ENCODE peak calls at places on chromosomes 3 and 15, in six cellular contexts. D, O, W, G, B and N are unnamed samples.

GRCh38 chr3:30188713-30189112 is 417.7 kb upstream of the TGFBR2 start:
- DNase-seq in D (peak; percentile 48), O (no peak), W (no peak), G (no peak), B (no peak), N (no peak)

GRCh38 chr3:10373686-10374261 is 52.9 kb upstream of the SEC13 start:
- DNase-seq in D (peak; percentile 70), O (peak; percentile 63), W (no peak), G (no peak), B (no peak), N (no peak)

GRCh38 chr3:12943124-12944021 is 102.0 kb upstream of the RPL32 start:
- DNase-seq in D (no peak), O (no peak), W (no peak), G (no peak), B (no peak), N (no peak)

GRCh38 chr3:10357592-10358308 is 36.8 kb upstream of the SEC13 start:
- DNase-seq in D (peak; percentile 88), O (peak; percentile 94), W (no peak), G (no peak), B (no peak), N (no peak)

GRCh38 chr3:119664370-119664769 is 4.0 kb upstream of the POPDC2 start:
- DNase-seq in D (no peak), O (no peak), W (no peak), G (no peak), B (no peak), N (no peak)

GRCh38 chr15:31975446-31976229 is 54.7 kb upstream of the CHRNA7 start:
- DNase-seq in D (no peak), O (no peak), W (peak; percentile 31), G (peak; percentile 62), B (no peak), N (peak; percentile 60)

GRCh38 chr3:118960876-118961275 is 73.8 kb downstream of the IGSF11 start:
- DNase-seq in D (peak; percentile 5), O (no peak), W (no peak), G (no peak), B (no peak), N (no peak)

GRCh38 chr3:158160958-158161357 is 51.1 kb downstream of the RSRC1 start:
- DNase-seq in D (peak; percentile 77), O (peak; percentile 73), W (no peak), G (no peak), B (no peak), N (no peak)

GRCh38 chr15:57019496-57020160 is 101.2 kb downstream of the TCF12 start:
- DNase-seq in D (peak; percentile 33), O (no peak), W (no peak), G (no peak), B (no peak), N (no peak)

GRCh38 chr3:133303430-133303829 is 96.4 kb upstream of the BFSP2 start:
- DNase-seq in D (peak; percentile 33), O (no peak), W (no peak), G (no peak), B (no peak), N (no peak)

GRCh38 chr15:96353931-96354730 is 23.6 kb downstream of the NR2F2 start:
- DNase-seq in D (peak; percentile 67), O (peak; percentile 76), W (no peak), G (peak; percentile 54), B (no peak), N (no peak)

GRCh38 chr3:71964170-71964569 is 179.2 kb upstream of the PROK2 start:
- DNase-seq in D (no peak), O (no peak), W (no peak), G (no peak), B (no peak), N (no peak)

GRCh38 chr3:115500795-115501194 is 122.5 kb upstream of the GAP43 start:
- DNase-seq in D (no peak), O (no peak), W (no peak), G (no peak), B (no peak), N (no peak)

GRCh38 chr3:115498898-115499297 is 124.4 kb upstream of the GAP43 start:
- DNase-seq in D (no peak), O (no peak), W (peak; percentile 41), G (peak; percentile 76), B (no peak), N (no peak)

GRCh38 chr3:115498421-115498820 is 124.9 kb upstream of the GAP43 start:
- DNase-seq in D (no peak), O (no peak), W (no peak), G (no peak), B (no peak), N (no peak)

GRCh38 chr3:115494826-115495225 is 128.5 kb upstream of the GAP43 start:
- DNase-seq in D (no peak), O (no peak), W (no peak), G (no peak), B (no peak), N (no peak)
- H3K9me3 ChIP-seq in D (no peaks in the 10 kb centered on the region), O (peaks cover 6% of the 10 kb centered on the region), W (no peaks in the 10 kb centered on the region), G (no peaks in the 10 kb centered on the region), B (no peaks in the 10 kb centered on the region), N (no peaks in the 10 kb centered on the region)

DNA sequence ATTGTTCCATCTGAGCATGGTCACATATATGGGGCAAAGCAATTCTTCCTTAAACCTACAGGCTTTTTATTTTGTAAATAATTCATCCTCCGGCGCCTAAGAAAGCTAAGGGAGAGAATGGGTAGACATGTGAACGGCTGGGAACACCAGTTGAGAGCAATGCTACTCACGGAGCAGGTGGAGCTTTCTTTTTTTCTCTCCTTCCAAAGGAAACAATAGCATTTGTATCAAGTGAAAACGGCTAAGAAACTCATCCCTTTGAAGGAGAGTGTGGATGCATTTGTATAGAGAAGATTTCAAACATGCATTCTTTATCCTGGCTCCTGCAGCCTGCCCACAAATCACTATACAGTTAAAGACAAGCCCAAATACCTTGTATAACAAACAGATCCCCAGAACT is 637.8 kb downstream of the MAGI1 start:
- DNase-seq in D (no peak), O (no peak), W (no peak), G (no peak), B (no peak), N (no peak)
- H3K27ac ChIP-seq in D (no peak overlapping the region), O (no peak overlapping the region), W (no peak overlapping the region), G (no peak overlapping the region), B (no peak overlapping the region), N (no peak overlapping the region)

GRCh38 chr3:187139895-187140253 is 578 bp upstream of the RPL39L start:
- DNase-seq in D (no peak), O (no peak), W (no peak), G (no peak), B (peak; percentile 5), N (no peak)
- H3K9me3 ChIP-seq in D (no peaks in the 10 kb centered on the region), O (no peaks in the 10 kb centered on the region), W (no peaks in the 10 kb centered on the region), G (no peaks in the 10 kb centered on the region), B (peaks cover 3% of the 10 kb centered on the region), N (no peaks in the 10 kb centered on the region)

DNA sequence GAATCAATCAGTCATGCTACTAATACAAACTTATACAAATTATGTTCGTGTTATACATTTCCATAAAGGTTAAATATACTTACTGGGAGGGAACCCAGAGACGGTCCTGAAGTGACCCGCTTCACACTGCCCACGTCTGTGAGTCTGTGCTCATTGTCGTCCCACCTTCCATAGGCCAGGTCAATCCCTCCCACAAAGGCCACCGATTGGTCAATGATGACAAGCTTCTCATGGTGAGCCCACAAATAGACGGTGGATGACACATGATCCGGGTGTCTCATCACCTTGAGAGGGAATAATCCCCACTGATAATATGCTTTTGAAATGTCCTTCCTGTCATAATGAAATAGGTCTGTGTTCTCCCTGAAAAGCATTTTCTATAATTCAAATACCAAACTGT is 121.7 kb downstream of the PLD1 start:
- DNase-seq in D (no peak), O (no peak), W (no peak), G (no peak), B (no peak), N (no peak)
- H3K27ac ChIP-seq in D (no peak overlapping the region), O (no peak overlapping the region), W (no peak overlapping the region), G (no peak overlapping the region), B (no peak overlapping the region), N (no peak overlapping the region)

GRCh38 chr3:44596631-44597030 is 11.9 kb downstream of the ZNF660 start:
- DNase-seq in D (no peak), O (peak; percentile 60), W (no peak), G (no peak), B (no peak), N (no peak)
- H3K9me3 ChIP-seq in D (no peaks in the 10 kb centered on the region), O (peaks cover 62% of the 10 kb centered on the region), W (no peaks in the 10 kb centered on the region), G (no peaks in the 10 kb centered on the region), B (peaks cover 12% of the 10 kb centered on the region), N (no peaks in the 10 kb centered on the region)

DNA sequence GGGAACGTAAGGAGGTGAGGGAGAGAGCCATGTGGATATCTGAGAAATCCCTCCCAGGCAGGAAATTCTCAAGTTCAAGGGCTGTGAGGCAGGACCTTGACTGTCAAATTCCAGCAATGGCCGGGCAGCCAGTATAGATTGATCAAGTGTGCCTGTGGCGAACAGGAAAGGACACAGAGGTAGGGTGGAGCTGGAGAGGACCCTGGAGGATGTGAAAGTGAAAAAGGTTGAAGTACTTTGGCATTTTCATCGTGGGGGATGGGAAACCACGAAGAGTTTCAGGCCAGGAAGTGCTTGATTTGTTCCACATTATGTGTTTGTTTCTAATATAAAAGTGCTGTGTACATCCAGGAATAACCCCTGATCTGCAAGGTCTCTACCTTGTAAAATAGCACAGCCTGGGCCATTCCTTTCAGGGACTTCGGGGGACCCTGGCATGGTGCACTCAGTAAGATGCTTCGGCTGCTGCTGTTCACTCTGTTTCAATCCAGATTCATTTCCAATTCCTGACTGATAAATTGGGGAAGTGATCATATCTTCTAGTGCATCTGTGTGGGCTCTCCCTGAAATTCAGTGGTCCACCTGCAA is 156.6 kb downstream of the MCTP2 start:
- DNase-seq in D (no peak), O (peak; percentile 27), W (no peak), G (no peak), B (no peak), N (no peak)
- H3K27ac ChIP-seq in D (no peak overlapping the region), O (no peak overlapping the region), W (no peak overlapping the region), G (no peak overlapping the region), B (no peak overlapping the region), N (no peak overlapping the region)

GRCh38 chr3:107172411-107172810 is 204.8 kb upstream of the CCDC54 start:
- DNase-seq in D (no peak), O (no peak), W (no peak), G (no peak), B (no peak), N (no peak)
- H3K9me3 ChIP-seq in D (no peaks in the 10 kb centered on the region), O (peaks cover 24% of the 10 kb centered on the region), W (no peaks in the 10 kb centered on the region), G (no peaks in the 10 kb centered on the region), B (no peaks in the 10 kb centered on the region), N (no peaks in the 10 kb centered on the region)

DNA sequence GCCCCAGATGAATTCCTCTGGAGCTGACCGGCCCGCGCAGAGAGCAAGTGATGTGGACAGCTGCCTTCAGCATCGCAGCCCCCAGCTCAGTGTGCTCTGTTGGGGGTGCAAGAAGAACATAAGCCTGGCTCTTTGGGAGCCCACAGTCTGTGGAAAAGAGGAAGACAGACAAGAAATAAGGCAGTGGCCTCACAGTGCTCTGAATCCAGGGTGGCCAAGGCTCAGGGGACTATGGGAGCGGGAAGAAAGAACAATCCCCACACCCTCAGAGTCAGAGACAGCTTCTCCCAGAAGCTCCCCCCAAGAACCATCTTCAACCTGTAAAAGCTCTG is 277 bp upstream of the HDDC3 start:
- DNase-seq in D (no peak), O (no peak), W (no peak), G (no peak), B (no peak), N (no peak)
- H3K27ac ChIP-seq in D (no peak overlapping the region), O (no peak overlapping the region), W (no peak overlapping the region), G (peak overlapping the region; percentile 74), B (peak overlapping the region; percentile 93), N (peak overlapping the region; percentile 96)